ENCODE peak calls at places on chromosome X, in five cellular contexts. O is H7, J is caudate nucleus, W is memory B cell, L is Calu3. H is an unnamed sample.
A peak's percentile ranks its signal among the peaks of the same experiment; 100 is the strongest.

GRCh38 chrX:80751456-80751855 is 58.2 kb downstream of the BRWD3 start:
- DNase-seq in O (no peak), J (no peak), W (no peak), L (no peak), H (no peak)

GRCh38 chrX:154401045-154401799 is 3.0 kb downstream of the RPL10 start:
- DNase-seq in O (no peak), J (no peak), W (no peak), L (no peak), H (no peak)

GRCh38 chrX:57977992-57978391 is 67.7 kb upstream of the ZXDA start:
- DNase-seq in O (no peak), J (no peak), W (no peak), L (no peak), H (no peak)

GRCh38 chrX:25941087-25941486 is 197.1 kb upstream of the MAGEB18 start:
- DNase-seq in O (no peak), J (no peak), W (no peak), L (no peak), H (no peak)

GRCh38 chrX:107542500-107542899 is 85.8 kb upstream of the PRPS1 start:
- DNase-seq in O (peak; percentile 27), J (no peak), W (no peak), L (peak; percentile 54), H (peak; percentile 62)

GRCh38 chrX:39883664-39884063 is 214.1 kb downstream of the BCOR start:
- DNase-seq in O (no peak), J (no peak), W (no peak), L (no peak), H (no peak)

GRCh38 chrX:15769300-15769954 is 20.9 kb upstream of the ZRSR2 start:
- DNase-seq in O (peak; percentile 58), J (no peak), W (no peak), L (no peak), H (no peak)

GRCh38 chrX:16745102-16745501 is 25.7 kb downstream of the SYAP1 start:
- DNase-seq in O (no peak), J (no peak), W (no peak), L (no peak), H (no peak)

GRCh38 chrX:115467961-115468360 is 93.0 kb upstream of the PLS3 start:
- DNase-seq in O (no peak), J (no peak), W (no peak), L (no peak), H (no peak)

H was measured in globus pallidus.